ENCODE peak calls at places on chromosomes 4 and X, in eight cellular contexts. U is AG04449, Q is germinal center, K is NCI-H2171, P is ureter, A is T follicular helper cell, V is NCI-H1092, E is COR-L47. H is an unnamed sample.
A peak's percentile ranks its signal among the peaks of the same experiment; 100 is the strongest.

GRCh38 chrX:40414335-40414734 is 166.4 kb upstream of the ATP6AP2 start:
- DNase-seq in Q (no peak), V (no peak), P (no peak), K (no peak), E (no peak), U (no peak), A (no peak), H (no peak)

GRCh38 chr4:111648056-111648455 is 497.2 kb upstream of the FAM241A start:
- DNase-seq in A (no peak), E (no peak), K (no peak), Q (no peak), U (no peak), P (no peak), V (no peak), H (no peak)

GRCh38 chr4:188986271-188986689 is 847.0 kb downstream of the TRIML1 start:
- DNase-seq in Q (no peak), U (peak; percentile 19), E (peak; percentile 59), K (no peak), V (no peak), P (no peak), A (no peak), H (peak; percentile 53)

GRCh38 chr4:100823066-100823992 is 305.5 kb upstream of the EMCN start:
- DNase-seq in Q (no peak), K (no peak), P (no peak), E (no peak), U (no peak), V (no peak), A (no peak), H (no peak)

GRCh38 chr4:98905834-98906233 is 23.1 kb downstream of the EIF4E start:
- DNase-seq in E (no peak), K (no peak), P (no peak), Q (no peak), A (no peak), V (no peak), U (no peak), H (no peak)

GRCh38 chr4:41257257-41257900 is 651 bp downstream of the UCHL1 start:
- DNase-seq in V (peak; percentile 67), E (peak; percentile 99), A (no peak), U (no peak), K (peak; percentile 63), P (no peak), Q (peak; percentile 66), H (peak; percentile 87)

GRCh38 chr4:123299212-123299651 is 97.4 kb upstream of the SPRY1 start:
- DNase-seq in Q (no peak), P (no peak), E (no peak), U (peak; percentile 46), A (no peak), V (no peak), K (no peak), H (no peak)

GRCh38 chr4:6441758-6442157 is 30.7 kb downstream of the PPP2R2C start:
- DNase-seq in Q (no peak), K (no peak), A (no peak), V (no peak), E (no peak), U (no peak), P (no peak), H (no peak)

GRCh38 chrX:361231-362145 is 25.2 kb downstream of the PPP2R3B start:
- DNase-seq in E (no peak), A (no peak), V (no peak), K (no peak), P (no peak), U (no peak), Q (no peak), H (no peak)

GRCh38 chr4:173821031-173821430 is 291.0 kb upstream of the HAND2 start:
- DNase-seq in P (no peak), Q (no peak), U (no peak), V (no peak), E (no peak), K (no peak), A (no peak), H (no peak)

GRCh38 chr4:1234811-1235292 is 14.1 kb downstream of the CTBP1 start:
- DNase-seq in V (no peak), P (no peak), U (no peak), Q (no peak), E (no peak), K (no peak), A (no peak), H (no peak)

GRCh38 chr4:108045687-108046024 is 56.0 kb downstream of the HADH start:
- DNase-seq in U (no peak), A (no peak), V (no peak), Q (no peak), P (peak; percentile 53), K (no peak), E (no peak), H (no peak)

GRCh38 chrX:72125331-72126047 is 6.2 kb downstream of the RTL5 start:
- DNase-seq in P (no peak), A (no peak), Q (no peak), K (peak; percentile 53), E (no peak), U (no peak), V (no peak), H (no peak)

GRCh38 chr4:153645183-153645582 is 38.9 kb upstream of the TLR2 start:
- DNase-seq in A (no peak), K (no peak), Q (no peak), P (no peak), U (no peak), V (no peak), E (no peak), H (no peak)

GRCh38 chr4:140094701-140095420 is 59.1 kb downstream of the MAML3 start:
- DNase-seq in U (no peak), E (peak; percentile 25), P (peak; percentile 65), A (peak; percentile 48), V (peak; percentile 47), K (no peak), Q (peak; percentile 57), H (peak; percentile 14)

GRCh38 chrX:126064901-126065541 is 101.1 kb downstream of the DCAF12L2 start:
- DNase-seq in V (no peak), E (no peak), K (no peak), Q (no peak), U (no peak), P (no peak), A (no peak), H (no peak)

GRCh38 chr4:19256823-19257222 is 994.9 kb upstream of the SLIT2 start:
- DNase-seq in E (no peak), U (no peak), A (no peak), Q (no peak), P (no peak), K (no peak), V (no peak), H (no peak)

GRCh38 chrX:116607766-116608165 is 145.0 kb upstream of the CT83 start:
- DNase-seq in V (no peak), K (no peak), U (no peak), A (no peak), Q (no peak), P (no peak), E (no peak), H (no peak)